ENCODE peak calls at places on chromosomes 6 and 20, in four cellular contexts. H, X, D and J are unnamed samples.

GRCh38 chr6:112881027-112881426 is 533.9 kb downstream of the RFPL4B start:
- DNase-seq in H (peak; percentile 17), X (no peak), D (no peak), J (no peak)

GRCh38 chr6:165109011-165109410 is 200.4 kb downstream of the C6orf118 start:
- DNase-seq in H (no peak), X (no peak), D (no peak), J (no peak)

GRCh38 chr6:158777510-158777909 is 41.7 kb downstream of the EZR start:
- DNase-seq in H (no peak), X (no peak), D (no peak), J (no peak)

GRCh38 chr6:13397359-13398080 is 69.2 kb upstream of the TBC1D7 start:
- DNase-seq in H (no peak), X (no peak), D (peak; percentile 68), J (no peak)

GRCh38 chr6:168158280-168158979 is 79.4 kb upstream of the FRMD1 start:
- DNase-seq in H (no peak), X (no peak), D (no peak), J (no peak)

GRCh38 chr6:111484655-111484974 is 1.6 kb upstream of the REV3L start:
- DNase-seq in H (no peak), X (peak; percentile 29), D (no peak), J (no peak)

GRCh38 chr20:62370115-62370806 is 3.1 kb upstream of the LAMA5 start:
- DNase-seq in H (peak; percentile 48), X (no peak), D (no peak), J (no peak)

GRCh38 chr6:165439928-165440554 is 130.6 kb upstream of the C6orf118 start:
- DNase-seq in H (no peak), X (peak; percentile 21), D (no peak), J (no peak)

GRCh38 chr20:17759449-17759848 is 59.7 kb downstream of the BANF2 start:
- DNase-seq in H (no peak), X (no peak), D (no peak), J (no peak)

GRCh38 chr20:17843246-17844132 is 125.1 kb downstream of the SNX5 start:
- DNase-seq in H (no peak), X (no peak), D (no peak), J (no peak)

GRCh38 chr20:57941572-57942381 is 232.0 kb upstream of the PMEPA1 start:
- DNase-seq in H (no peak), X (no peak), D (no peak), J (no peak)

GRCh38 chr6:30071081-30071818 is 4.3 kb downstream of the PPP1R11 start:
- DNase-seq in H (no peak), X (no peak), D (no peak), J (peak; percentile 35)

GRCh38 chr20:47126374-47126705 is 230.2 kb downstream of the ZMYND8 start:
- DNase-seq in H (no peak), X (no peak), D (no peak), J (no peak)

GRCh38 chr6:134402372-134402984 is 84.6 kb upstream of the SGK1 start:
- DNase-seq in H (no peak), X (no peak), D (no peak), J (no peak)

GRCh38 chr20:9518776-9519175 is 4.4 kb downstream of the LAMP5 start:
- DNase-seq in H (no peak), X (no peak), D (no peak), J (peak; percentile 62)

GRCh38 chr20:24768226-24768625 is 180.8 kb upstream of the CST7 start:
- DNase-seq in H (no peak), X (no peak), D (no peak), J (no peak)

GRCh38 chr6:162999575-163000285 is 272.0 kb downstream of the PACRG start:
- DNase-seq in H (no peak), X (no peak), D (no peak), J (no peak)

GRCh38 chr6:89985744-89986493 is 91.7 kb downstream of the GJA10 start:
- DNase-seq in H (peak; percentile 14), X (no peak), D (no peak), J (no peak)

GRCh38 chr6:89986650-89987074 is 92.4 kb downstream of the GJA10 start:
- DNase-seq in H (no peak), X (no peak), D (no peak), J (no peak)

GRCh38 chr6:89987140-89987539 is 92.9 kb downstream of the GJA10 start:
- DNase-seq in H (no peak), X (no peak), D (no peak), J (no peak)

GRCh38 chr6:89987830-89988229 is 93.6 kb downstream of the GJA10 start:
- DNase-seq in H (no peak), X (no peak), D (no peak), J (no peak)

DNA sequence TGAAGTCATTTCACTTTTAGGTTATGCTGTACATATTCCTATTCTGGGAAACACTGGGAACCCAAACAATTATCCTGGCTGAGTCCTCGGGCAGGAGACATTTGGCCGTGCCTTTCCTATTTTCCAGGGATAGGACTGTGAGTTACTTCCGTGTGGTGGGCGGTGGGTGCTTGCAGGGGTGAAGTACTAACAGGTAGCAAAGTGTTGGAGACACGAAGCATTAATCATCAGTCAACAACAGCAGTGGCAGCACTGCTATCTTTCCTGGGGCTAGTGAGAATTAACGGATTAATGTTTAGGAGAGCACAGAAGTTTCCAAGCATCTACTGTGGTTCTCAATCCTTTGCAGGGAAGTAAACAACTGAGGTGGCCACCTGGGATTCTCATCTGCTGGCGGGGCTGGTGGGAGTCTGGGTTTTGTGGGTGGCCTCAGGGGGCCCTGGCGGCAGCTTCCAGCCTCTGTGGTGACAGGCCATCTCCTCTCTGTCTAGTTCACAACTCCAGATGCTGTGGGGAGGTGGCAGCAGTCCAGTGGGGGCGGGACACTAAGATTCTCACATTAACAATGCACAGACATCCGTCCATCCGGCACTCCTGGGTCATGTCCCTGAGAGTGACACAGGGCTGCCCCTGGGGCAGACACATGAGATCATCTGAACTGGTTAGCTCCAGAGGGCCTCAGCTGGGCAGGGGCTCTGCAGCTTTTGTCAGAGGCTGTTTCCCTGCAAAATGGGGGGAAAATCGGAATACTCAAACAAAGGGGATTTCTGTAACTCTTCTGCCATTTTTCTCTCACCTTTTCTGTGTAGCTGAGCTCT is 90.9 kb downstream of the GJA10 start:
- DNase-seq in H (peak; percentile 27), X (no peak), D (no peak), J (no peak)
- TF ChIP-seq ETV6 in H (no peak), X (no peak), D (no peak), J (no peak)

DNA sequence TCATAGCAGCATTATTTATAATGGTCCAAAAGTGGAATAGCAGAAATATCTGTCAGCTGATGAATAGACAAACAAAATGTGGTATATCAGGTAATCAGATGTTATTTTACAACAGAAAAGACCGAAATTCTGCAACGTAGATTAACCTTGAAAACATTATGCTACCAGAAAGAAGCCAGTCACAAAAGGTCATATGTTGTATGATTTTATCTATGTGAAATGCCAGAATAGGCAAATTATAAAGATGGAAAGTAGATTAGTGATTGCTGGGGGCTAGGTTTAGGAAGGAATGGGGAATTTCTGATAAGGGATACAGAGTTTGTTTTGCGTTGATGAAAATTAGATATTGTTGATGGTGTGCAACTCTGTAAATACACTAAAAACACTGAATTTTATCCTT is 165.0 kb upstream of the STMND1 start:
- DNase-seq in H (no peak), X (no peak), D (no peak), J (no peak)
- TF ChIP-seq ETV6 in H (no peak), X (no peak), D (no peak), J (no peak)

GRCh38 chr6:25150863-25151262 is 128.3 kb upstream of the CARMIL1 start:
- DNase-seq in H (no peak), X (no peak), D (no peak), J (no peak)
- TF ChIP-seq ETV6 in H (no peak), X (no peak), D (no peak), J (no peak)

DNA sequence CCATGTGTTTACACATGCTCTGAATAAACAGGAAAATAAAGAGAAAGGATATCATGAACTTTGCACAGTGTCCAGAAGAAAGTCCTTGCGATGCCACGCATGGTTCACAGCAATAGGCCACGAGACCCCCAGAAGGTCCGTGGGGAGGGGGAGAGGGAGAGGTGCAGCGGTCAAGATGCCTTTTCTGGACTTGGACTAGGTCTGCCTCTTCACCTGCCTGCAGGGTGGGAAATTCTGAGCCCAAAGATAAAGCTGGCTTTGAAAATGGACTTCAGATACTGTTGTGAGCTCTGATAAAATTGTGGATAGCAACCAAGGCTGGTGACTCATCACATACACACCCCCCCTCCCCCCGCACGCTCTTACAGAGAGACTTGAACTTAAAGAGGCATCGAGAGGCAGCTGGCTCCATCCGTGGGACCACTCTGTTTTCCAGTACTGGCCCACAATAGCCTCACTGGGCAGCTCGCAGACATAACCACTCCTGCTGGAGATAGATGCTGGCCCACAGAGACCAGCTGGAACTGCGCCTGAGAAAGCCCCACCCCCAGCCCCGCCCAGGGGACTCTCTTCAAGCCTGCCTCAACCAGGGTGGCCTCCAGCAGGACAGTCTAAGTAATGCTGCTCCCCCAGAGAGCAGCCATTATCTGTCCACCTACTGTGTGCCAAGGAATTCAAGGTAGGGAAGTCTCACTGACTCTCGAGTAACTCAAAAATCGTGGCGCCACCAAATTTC is 21.2 kb upstream of the NFATC2 start:
- DNase-seq in H (peak; percentile 85), X (peak; percentile 68), D (no peak), J (peak; percentile 73)
- TF ChIP-seq ETV6 in H (no peak), X (no peak), D (no peak), J (no peak)

GRCh38 chr6:35599761-35600658 is 87.3 kb upstream of the TULP1 start:
- DNase-seq in H (no peak), X (no peak), D (no peak), J (no peak)

GRCh38 chr6:35602133-35602946 is 86.4 kb downstream of the FKBP5 start:
- DNase-seq in H (no peak), X (peak; percentile 35), D (no peak), J (no peak)

GRCh38 chr6:35603326-35604202 is 85.2 kb downstream of the FKBP5 start:
- DNase-seq in H (no peak), X (peak; percentile 77), D (no peak), J (no peak)

GRCh38 chr6:35601331-35602132 is 87.2 kb downstream of the FKBP5 start:
- DNase-seq in H (no peak), X (peak; percentile 63), D (no peak), J (no peak)

DNA sequence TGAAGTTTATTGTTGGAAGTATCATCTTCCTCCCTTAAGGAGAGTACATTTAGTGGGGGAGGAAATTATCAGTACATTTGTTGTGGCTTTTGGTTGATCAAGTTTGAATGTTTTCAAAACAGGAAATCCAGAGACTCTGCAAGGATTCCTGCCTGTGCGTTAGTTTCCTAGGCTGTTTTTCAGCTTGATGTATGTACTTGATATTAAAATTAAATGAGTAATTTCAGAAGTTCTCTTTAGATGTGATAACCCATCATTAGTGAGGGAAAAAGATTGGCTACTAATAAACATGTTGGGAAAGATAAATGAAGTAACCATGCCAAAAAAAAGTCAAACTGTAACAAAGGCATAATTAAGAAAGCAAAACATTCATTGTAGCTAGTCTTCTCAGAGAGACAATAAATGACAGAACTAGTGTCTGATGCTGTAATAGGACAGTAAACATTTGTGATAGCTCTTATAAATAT is 88.0 kb upstream of the TULP1 start:
- DNase-seq in H (no peak), X (no peak), D (no peak), J (no peak)
- TF ChIP-seq ETV6 in H (no peak), X (no peak), D (no peak), J (no peak)